ENCODE peak calls at places on chromosomes 11 and 22, in eight cellular contexts. X is pancreas, I is gastrocnemius medialis, G is mammary epithelial cell, K is fibroblast of lung, V is Panc1, Q is tibial artery, F is heart left ventricle. U is an unnamed sample.
A peak's percentile ranks its signal among the peaks of the same experiment; 100 is the strongest.

GRCh38 chr11:64644348-64645242 is 53.6 kb downstream of the SLC22A12 start:
- DNase-seq in X (no peak), I (no peak), G (no peak), K (no peak), V (no peak), Q (no peak), F (no peak), U (no peak)

GRCh38 chr11:33689089-33689488 is 11.5 kb downstream of the C11orf91 start:
- DNase-seq in X (no peak), I (no peak), G (peak; percentile 91), K (peak; percentile 45), V (no peak), Q (no peak), F (no peak), U (no peak)

GRCh38 chr11:61142424-61142823 is 18.8 kb downstream of the VPS37C start:
- DNase-seq in X (no peak), I (no peak), G (peak; percentile 26), K (no peak), V (no peak), Q (no peak), F (no peak), U (no peak)

GRCh38 chr11:122724520-122724919 is 69.0 kb downstream of the UBASH3B start:
- DNase-seq in X (no peak), I (no peak), G (no peak), K (peak; percentile 63), V (no peak), Q (no peak), F (no peak), U (no peak)

GRCh38 chr22:37824674-37825641 is 1.8 kb downstream of the GALR3 start:
- DNase-seq in X (no peak), I (no peak), G (peak; percentile 25), K (peak; percentile 50), V (no peak), Q (no peak), F (no peak), U (no peak)

GRCh38 chr11:574632-575323 is 1.5 kb upstream of the PHRF1 start:
- DNase-seq in X (peak; percentile 71), I (no peak), G (no peak), K (no peak), V (no peak), Q (no peak), F (no peak), U (no peak)

GRCh38 chr11:118621071-118621815 is 13.8 kb downstream of the PHLDB1 start:
- DNase-seq in X (no peak), I (peak; percentile 77), G (peak; percentile 92), K (peak; percentile 91), V (no peak), Q (peak; percentile 98), F (peak; percentile 92), U (peak; percentile 91)

GRCh38 chr11:70637949-70638598 is 239.7 kb downstream of the CTTN start:
- DNase-seq in X (peak; percentile 26), I (no peak), G (no peak), K (no peak), V (no peak), Q (no peak), F (no peak), U (no peak)

GRCh38 chr11:117829369-117829725 is 4.8 kb upstream of the FXYD2 start:
- DNase-seq in X (peak; percentile 71), I (no peak), G (no peak), K (no peak), V (no peak), Q (peak; percentile 62), F (peak; percentile 6), U (no peak)

GRCh38 chr11:19338375-19338774 is 97.6 kb upstream of the E2F8 start:
- DNase-seq in X (no peak), I (no peak), G (no peak), K (no peak), V (no peak), Q (no peak), F (no peak), U (no peak)

GRCh38 chr22:47176573-47177333 is 414.3 kb downstream of the TBC1D22A start:
- DNase-seq in X (no peak), I (no peak), G (no peak), K (no peak), V (no peak), Q (peak; percentile 54), F (peak; percentile 3), U (peak; percentile 47)

GRCh38 chr22:29475550-29475949 is 4.5 kb upstream of the NEFH start:
- DNase-seq in X (no peak), I (no peak), G (no peak), K (no peak), V (no peak), Q (no peak), F (no peak), U (no peak)

GRCh38 chr11:45079943-45080719 is 66.3 kb upstream of the PRDM11 start:
- DNase-seq in X (no peak), I (no peak), G (no peak), K (no peak), V (no peak), Q (no peak), F (peak; percentile 39), U (no peak)

GRCh38 chr11:122523841-122524531 is 131.5 kb upstream of the UBASH3B start:
- DNase-seq in X (no peak), I (no peak), G (peak; percentile 9), K (peak; percentile 20), V (no peak), Q (no peak), F (peak; percentile 31), U (no peak)

GRCh38 chr11:71991494-71991893 is 7.2 kb upstream of the IL18BP start:
- DNase-seq in X (no peak), I (no peak), G (no peak), K (no peak), V (no peak), Q (no peak), F (no peak), U (no peak)

GRCh38 chr22:49686495-49687219 is 141.0 kb downstream of the BRD1 start:
- DNase-seq in X (no peak), I (no peak), G (no peak), K (no peak), V (no peak), Q (peak; percentile 49), F (no peak), U (no peak)

GRCh38 chr11:23236846-23237550 is 376.7 kb upstream of the CCDC179 start:
- DNase-seq in X (no peak), I (no peak), G (peak; percentile 46), K (peak; percentile 23), V (no peak), Q (no peak), F (no peak), U (no peak)

GRCh38 chr22:44827666-44828065 is 75.3 kb downstream of the ARHGAP8 start:
- DNase-seq in X (peak; percentile 32), I (no peak), G (no peak), K (no peak), V (no peak), Q (no peak), F (no peak), U (no peak)

GRCh38 chr11:371051-371450 is 1.8 kb downstream of the B4GALNT4 start:
- DNase-seq in X (peak; percentile 61), I (no peak), G (no peak), K (no peak), V (no peak), Q (no peak), F (no peak), U (peak; percentile 51)

GRCh38 chr22:42770448-42770726 is 49.7 kb upstream of the A4GALT start:
- DNase-seq in X (no peak), I (no peak), G (no peak), K (no peak), V (no peak), Q (no peak), F (no peak), U (no peak)
- H3K4me3 ChIP-seq in X (no peak overlapping the region), I (no peak overlapping the region), G (no peak overlapping the region), K (no peak overlapping the region), V (no peak overlapping the region), Q (peak overlapping the region; percentile 27), F (peak overlapping the region; percentile 28), U (peak overlapping the region; percentile 21)

DNA sequence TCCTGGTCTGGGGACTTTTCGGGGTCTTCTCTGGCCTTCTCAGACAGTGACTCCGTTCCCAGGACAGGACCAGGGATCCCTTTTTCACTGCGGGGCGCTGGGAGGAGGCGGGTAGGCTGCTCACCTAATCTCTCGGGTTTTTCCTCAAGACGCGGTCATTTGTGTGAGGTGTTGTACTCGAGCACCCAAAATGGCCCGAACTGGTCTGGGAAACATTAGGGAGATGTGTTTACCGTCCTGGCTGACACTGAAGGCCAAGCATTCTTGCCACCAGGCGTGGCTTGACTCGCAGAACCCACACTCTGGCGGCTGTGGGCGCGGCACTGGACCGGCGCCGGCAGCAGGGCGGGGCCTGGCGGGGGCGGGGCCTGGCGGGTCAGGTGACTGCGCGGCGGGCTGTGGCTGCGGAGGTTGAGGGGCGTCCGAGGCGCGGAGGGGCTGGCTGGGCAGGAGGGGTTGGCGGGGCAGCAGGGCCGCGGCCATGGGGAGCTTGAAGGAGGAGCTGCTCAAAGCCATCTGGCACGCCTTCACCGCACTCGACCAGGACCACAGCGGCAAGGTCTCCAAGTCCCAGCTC is at the start of gene SWAP70:
- DNase-seq in X (peak; percentile 94), I (peak; percentile 76), G (peak; percentile 81), K (peak; percentile 86), V (peak; percentile 33), Q (peak; percentile 95), F (peak; percentile 92), U (peak; percentile 90)
- H3K27ac ChIP-seq in X (peak within 1 kb of the TSS; percentile 75), I (peak within 1 kb of the TSS; percentile 85), G (peak within 1 kb of the TSS; percentile 87), K (peak within 1 kb of the TSS; percentile 91), V (peak within 1 kb of the TSS; percentile 95), Q (peak within 1 kb of the TSS; percentile 98), F (peak within 1 kb of the TSS; percentile 90), U (peak within 1 kb of the TSS; percentile 81)

DNA sequence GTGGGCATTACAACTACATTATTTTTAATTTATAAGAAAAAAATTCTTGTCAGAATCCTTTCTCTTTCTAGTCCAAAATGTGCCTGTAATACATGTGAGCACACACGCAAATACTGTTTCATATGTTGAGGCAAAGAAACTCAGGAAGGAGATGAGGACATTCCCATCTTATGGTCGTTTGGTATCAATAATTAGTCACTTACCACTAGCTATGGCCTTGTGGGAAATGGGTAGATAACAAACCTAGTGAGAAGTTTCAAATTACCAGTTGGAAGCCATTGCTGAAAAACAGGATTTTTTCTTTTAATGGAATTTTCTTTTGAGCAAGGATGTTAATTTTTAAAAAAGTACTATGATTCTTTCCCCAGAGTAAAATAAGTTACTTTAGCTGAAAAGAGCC is 25.7 kb downstream of the AMOTL1 start:
- DNase-seq in X (no peak), I (no peak), G (peak; percentile 63), K (peak; percentile 90), V (no peak), Q (no peak), F (no peak), U (no peak)
- H3K4me3 ChIP-seq in X (no peak overlapping the region), I (no peak overlapping the region), G (no peak overlapping the region), K (no peak overlapping the region), V (no peak overlapping the region), Q (peak overlapping the region; percentile 18), F (no peak overlapping the region), U (no peak overlapping the region)

GRCh38 chr11:73980001-73980960 is 2.4 kb downstream of the UCP2 start:
- DNase-seq in X (no peak), I (peak; percentile 48), G (peak; percentile 26), K (no peak), V (no peak), Q (peak; percentile 73), F (peak; percentile 30), U (peak; percentile 39)
- H3K27ac ChIP-seq in X (peak overlapping the region; percentile 4), I (peak overlapping the region; percentile 99), G (no peak overlapping the region), K (no peak overlapping the region), V (no peak overlapping the region), Q (no peak overlapping the region), F (no peak overlapping the region), U (peak overlapping the region; percentile 92)

GRCh38 chr11:59770324-59770723 is 15.1 kb downstream of the STX3 start:
- DNase-seq in X (no peak), I (no peak), G (no peak), K (no peak), V (no peak), Q (no peak), F (no peak), U (no peak)
- H3K4me3 ChIP-seq in X (no peak overlapping the region), I (no peak overlapping the region), G (no peak overlapping the region), K (no peak overlapping the region), V (no peak overlapping the region), Q (no peak overlapping the region), F (no peak overlapping the region), U (no peak overlapping the region)